ENCODE peak calls at places on chromosome X, in eight cellular contexts. One of them, this sample, is unnamed.
A peak's percentile ranks its signal among the peaks of the same experiment; 100 is the strongest.

GRCh38 chrX:39834600-39834999 is 263.2 kb downstream of the BCOR start:
- ATAC-seq in GM23338: no peak
- ATAC-seq in aorta: no peak
- ATAC-seq in lower lobe of right lung: no peak
- ATAC-seq in pancreas: no peak
- ATAC-seq in heart left ventricle: no peak
- ATAC-seq in upper lobe of left lung: no peak
- ATAC-seq in RWPE2: no peak
- ATAC-seq in this sample: no peak

GRCh38 chrX:10099411-10099810 is 57.4 kb upstream of the CLCN4 start:
- ATAC-seq in GM23338: no peak
- ATAC-seq in upper lobe of left lung: no peak
- ATAC-seq in aorta: peak; percentile 63
- ATAC-seq in heart left ventricle: peak; percentile 64
- ATAC-seq in RWPE2: no peak
- ATAC-seq in lower lobe of right lung: no peak
- ATAC-seq in pancreas: no peak
- ATAC-seq in this sample: peak; percentile 54

GRCh38 chrX:11766487-11766886 is 8.4 kb downstream of the MSL3 start:
- ATAC-seq in heart left ventricle: no peak
- ATAC-seq in lower lobe of right lung: no peak
- ATAC-seq in GM23338: no peak
- ATAC-seq in pancreas: no peak
- ATAC-seq in upper lobe of left lung: no peak
- ATAC-seq in RWPE2: no peak
- ATAC-seq in aorta: no peak
- ATAC-seq in this sample: no peak

GRCh38 chrX:111020283-111020682 is 75.7 kb upstream of the PAK3 start:
- ATAC-seq in GM23338: no peak
- ATAC-seq in upper lobe of left lung: no peak
- ATAC-seq in heart left ventricle: no peak
- ATAC-seq in aorta: no peak
- ATAC-seq in RWPE2: no peak
- ATAC-seq in pancreas: no peak
- ATAC-seq in lower lobe of right lung: no peak
- ATAC-seq in this sample: no peak

GRCh38 chrX:41667631-41668030 is 21.1 kb upstream of the GPR34 start:
- ATAC-seq in aorta: no peak
- ATAC-seq in heart left ventricle: no peak
- ATAC-seq in lower lobe of right lung: no peak
- ATAC-seq in pancreas: no peak
- ATAC-seq in GM23338: no peak
- ATAC-seq in upper lobe of left lung: no peak
- ATAC-seq in RWPE2: no peak
- ATAC-seq in this sample: no peak

GRCh38 chrX:110045988-110046387 is 43.1 kb downstream of the TMEM164 start:
- ATAC-seq in pancreas: peak; percentile 79
- ATAC-seq in upper lobe of left lung: no peak
- ATAC-seq in aorta: no peak
- ATAC-seq in heart left ventricle: peak; percentile 78
- ATAC-seq in GM23338: peak; percentile 78
- ATAC-seq in lower lobe of right lung: no peak
- ATAC-seq in RWPE2: no peak
- ATAC-seq in this sample: no peak

GRCh38 chrX:55710701-55711100 is 6.8 kb upstream of the RRAGB start:
- ATAC-seq in upper lobe of left lung: no peak
- ATAC-seq in RWPE2: peak; percentile 19
- ATAC-seq in GM23338: no peak
- ATAC-seq in heart left ventricle: peak; percentile 50
- ATAC-seq in aorta: peak; percentile 54
- ATAC-seq in lower lobe of right lung: no peak
- ATAC-seq in pancreas: peak; percentile 52
- ATAC-seq in this sample: peak; percentile 60

GRCh38 chrX:45537936-45538335 is 337.3 kb upstream of the DIPK2B start:
- ATAC-seq in heart left ventricle: no peak
- ATAC-seq in upper lobe of left lung: no peak
- ATAC-seq in lower lobe of right lung: no peak
- ATAC-seq in GM23338: no peak
- ATAC-seq in pancreas: no peak
- ATAC-seq in aorta: no peak
- ATAC-seq in RWPE2: no peak
- ATAC-seq in this sample: no peak

GRCh38 chrX:43940811-43941210 is 32.4 kb downstream of the NDP start:
- ATAC-seq in GM23338: peak; percentile 25
- ATAC-seq in RWPE2: peak; percentile 72
- ATAC-seq in lower lobe of right lung: no peak
- ATAC-seq in aorta: no peak
- ATAC-seq in heart left ventricle: no peak
- ATAC-seq in upper lobe of left lung: no peak
- ATAC-seq in pancreas: no peak
- ATAC-seq in this sample: no peak

GRCh38 chrX:95040104-95040503 is 1366.1 kb downstream of the FAM133A start:
- ATAC-seq in pancreas: no peak
- ATAC-seq in aorta: no peak
- ATAC-seq in heart left ventricle: no peak
- ATAC-seq in upper lobe of left lung: no peak
- ATAC-seq in GM23338: no peak
- ATAC-seq in lower lobe of right lung: no peak
- ATAC-seq in RWPE2: no peak
- ATAC-seq in this sample: no peak

GRCh38 chrX:15384304-15384703 is at the start of gene VEGFD:
- ATAC-seq in upper lobe of left lung: no peak
- ATAC-seq in RWPE2: no peak
- ATAC-seq in pancreas: no peak
- ATAC-seq in heart left ventricle: no peak
- ATAC-seq in GM23338: peak; percentile 42
- ATAC-seq in lower lobe of right lung: no peak
- ATAC-seq in aorta: peak; percentile 44
- ATAC-seq in this sample: peak; percentile 51

GRCh38 chrX:97539970-97540519 is 656.3 kb downstream of the RPA4 start:
- ATAC-seq in lower lobe of right lung: no peak
- ATAC-seq in aorta: no peak
- ATAC-seq in pancreas: no peak
- ATAC-seq in heart left ventricle: no peak
- ATAC-seq in GM23338: no peak
- ATAC-seq in upper lobe of left lung: no peak
- ATAC-seq in RWPE2: peak; percentile 38
- ATAC-seq in this sample: no peak

GRCh38 chrX:135389717-135390116 is 32.0 kb upstream of the SMIM10L2A start:
- ATAC-seq in upper lobe of left lung: no peak
- ATAC-seq in RWPE2: peak; percentile 96
- ATAC-seq in aorta: no peak
- ATAC-seq in GM23338: no peak
- ATAC-seq in heart left ventricle: no peak
- ATAC-seq in pancreas: peak; percentile 64
- ATAC-seq in lower lobe of right lung: no peak
- ATAC-seq in this sample: no peak

GRCh38 chrX:23364416-23364815 is 29.8 kb downstream of the PTCHD1 start:
- ATAC-seq in lower lobe of right lung: no peak
- ATAC-seq in upper lobe of left lung: no peak
- ATAC-seq in GM23338: no peak
- ATAC-seq in pancreas: no peak
- ATAC-seq in aorta: no peak
- ATAC-seq in heart left ventricle: no peak
- ATAC-seq in RWPE2: no peak
- ATAC-seq in this sample: no peak

GRCh38 chrX:136179133-136179532 is 31.8 kb downstream of the FHL1 start:
- ATAC-seq in pancreas: no peak
- ATAC-seq in aorta: no peak
- ATAC-seq in RWPE2: no peak
- ATAC-seq in upper lobe of left lung: no peak
- ATAC-seq in heart left ventricle: peak; percentile 52
- ATAC-seq in GM23338: no peak
- ATAC-seq in lower lobe of right lung: no peak
- ATAC-seq in this sample: no peak

DNA sequence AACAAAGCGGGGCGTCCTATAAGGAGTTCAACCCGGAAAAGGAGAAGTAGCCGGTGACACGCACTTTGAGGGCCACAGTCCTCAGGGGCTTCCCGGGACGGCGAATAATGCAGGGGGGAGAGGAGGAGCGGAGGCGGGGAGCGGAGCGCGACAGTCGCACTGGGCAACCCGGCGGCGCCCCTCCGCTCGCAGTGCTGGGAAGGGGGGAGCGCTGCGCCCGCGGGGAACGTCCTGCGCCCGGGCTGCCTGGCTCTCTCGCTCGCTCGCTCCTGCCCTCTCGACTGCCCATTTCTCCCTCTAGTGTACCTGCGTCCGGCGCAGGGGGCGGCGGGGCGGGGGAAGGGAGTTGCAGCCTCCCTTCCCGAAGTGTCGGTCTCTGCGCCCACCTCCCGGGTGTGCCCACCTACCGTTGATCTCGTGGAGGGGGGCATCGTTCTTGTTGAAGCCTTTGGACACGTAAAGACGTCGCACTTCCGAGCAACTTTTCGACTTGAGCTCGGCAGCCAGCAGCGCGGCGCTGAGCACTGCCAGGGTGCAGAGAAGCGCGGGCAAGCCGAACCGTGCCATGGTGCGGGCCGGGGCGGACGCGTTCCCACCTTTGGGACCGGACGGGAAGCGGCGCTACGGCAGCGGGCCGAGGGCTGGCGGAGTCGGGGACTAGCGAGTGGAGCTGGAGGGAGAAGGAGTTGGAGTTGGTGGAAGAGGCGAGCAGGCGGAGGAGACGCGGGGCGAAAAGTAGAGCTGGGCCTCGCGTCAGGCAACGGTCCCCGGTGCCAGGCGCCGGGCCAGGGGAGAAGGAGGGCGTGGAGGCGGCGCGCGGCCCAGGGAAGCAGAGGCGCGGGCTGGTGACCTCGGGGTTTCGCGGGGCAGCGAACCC is 652 bp downstream of the GPC4 start:
- ATAC-seq in aorta: peak; percentile 63
- ATAC-seq in pancreas: peak; percentile 42
- ATAC-seq in heart left ventricle: peak; percentile 52
- ATAC-seq in RWPE2: peak; percentile 46
- ATAC-seq in lower lobe of right lung: peak; percentile 52
- ATAC-seq in upper lobe of left lung: peak; percentile 3
- ATAC-seq in GM23338: peak; percentile 7
- ATAC-seq in this sample: peak; percentile 25
- H3K4me3 ChIP-seq in aorta: peak overlapping the region; percentile 42
- H3K4me3 ChIP-seq in pancreas: peak overlapping the region; percentile 45
- H3K4me3 ChIP-seq in heart left ventricle: peak overlapping the region; percentile 15
- H3K4me3 ChIP-seq in RWPE2: peak overlapping the region; percentile 33
- H3K4me3 ChIP-seq in lower lobe of right lung: peak overlapping the region; percentile 62
- H3K4me3 ChIP-seq in upper lobe of left lung: peak overlapping the region; percentile 20
- H3K4me3 ChIP-seq in GM23338: peak overlapping the region; percentile 78
- H3K4me3 ChIP-seq in this sample: peak overlapping the region; percentile 94

GRCh38 chrX:101398694-101399093 is 7.9 kb downstream of the RPL36A start:
- ATAC-seq in lower lobe of right lung: no peak
- ATAC-seq in upper lobe of left lung: no peak
- ATAC-seq in RWPE2: no peak
- ATAC-seq in GM23338: no peak
- ATAC-seq in heart left ventricle: no peak
- ATAC-seq in aorta: no peak
- ATAC-seq in pancreas: no peak
- ATAC-seq in this sample: no peak
- H3K36me3 ChIP-seq in lower lobe of right lung: peaks cover 31% of the 10 kb centered on the region
- H3K36me3 ChIP-seq in upper lobe of left lung: peaks cover 21% of the 10 kb centered on the region
- H3K36me3 ChIP-seq in RWPE2: peaks cover 25% of the 10 kb centered on the region
- H3K36me3 ChIP-seq in GM23338: peaks cover 13% of the 10 kb centered on the region
- H3K36me3 ChIP-seq in heart left ventricle: no peaks in the 10 kb centered on the region
- H3K36me3 ChIP-seq in aorta: no peaks in the 10 kb centered on the region
- H3K36me3 ChIP-seq in pancreas: no peaks in the 10 kb centered on the region
- H3K36me3 ChIP-seq in this sample: peaks cover 31% of the 10 kb centered on the region

GRCh38 chrX:143615851-143616250 is 20.1 kb downstream of the SLITRK4 start:
- ATAC-seq in aorta: no peak
- ATAC-seq in GM23338: no peak
- ATAC-seq in lower lobe of right lung: no peak
- ATAC-seq in upper lobe of left lung: no peak
- ATAC-seq in pancreas: no peak
- ATAC-seq in heart left ventricle: no peak
- ATAC-seq in RWPE2: no peak
- ATAC-seq in this sample: no peak
- H3K4me3 ChIP-seq in aorta: no peak overlapping the region
- H3K4me3 ChIP-seq in GM23338: no peak overlapping the region
- H3K4me3 ChIP-seq in lower lobe of right lung: no peak overlapping the region
- H3K4me3 ChIP-seq in upper lobe of left lung: no peak overlapping the region
- H3K4me3 ChIP-seq in pancreas: no peak overlapping the region
- H3K4me3 ChIP-seq in heart left ventricle: no peak overlapping the region
- H3K4me3 ChIP-seq in RWPE2: no peak overlapping the region
- H3K4me3 ChIP-seq in this sample: no peak overlapping the region

GRCh38 chrX:13752141-13752540 is 17.6 kb downstream of the OFD1 start:
- ATAC-seq in pancreas: no peak
- ATAC-seq in GM23338: no peak
- ATAC-seq in heart left ventricle: no peak
- ATAC-seq in aorta: no peak
- ATAC-seq in upper lobe of left lung: no peak
- ATAC-seq in lower lobe of right lung: no peak
- ATAC-seq in RWPE2: peak; percentile 19
- ATAC-seq in this sample: no peak

GRCh38 chrX:13752646-13753045 is 18.1 kb downstream of the OFD1 start:
- ATAC-seq in pancreas: peak; percentile 32
- ATAC-seq in aorta: no peak
- ATAC-seq in RWPE2: no peak
- ATAC-seq in upper lobe of left lung: no peak
- ATAC-seq in lower lobe of right lung: no peak
- ATAC-seq in GM23338: no peak
- ATAC-seq in heart left ventricle: no peak
- ATAC-seq in this sample: no peak

GRCh38 chrX:13750204-13750603 is 15.7 kb downstream of the OFD1 start:
- ATAC-seq in RWPE2: peak; percentile 67
- ATAC-seq in GM23338: peak; percentile 65
- ATAC-seq in aorta: no peak
- ATAC-seq in heart left ventricle: no peak
- ATAC-seq in pancreas: peak; percentile 77
- ATAC-seq in lower lobe of right lung: no peak
- ATAC-seq in upper lobe of left lung: no peak
- ATAC-seq in this sample: peak; percentile 50

GRCh38 chrX:13748486-13748885 is 13.9 kb downstream of the OFD1 start:
- ATAC-seq in lower lobe of right lung: no peak
- ATAC-seq in heart left ventricle: no peak
- ATAC-seq in aorta: no peak
- ATAC-seq in RWPE2: no peak
- ATAC-seq in pancreas: no peak
- ATAC-seq in upper lobe of left lung: no peak
- ATAC-seq in GM23338: no peak
- ATAC-seq in this sample: no peak

DNA sequence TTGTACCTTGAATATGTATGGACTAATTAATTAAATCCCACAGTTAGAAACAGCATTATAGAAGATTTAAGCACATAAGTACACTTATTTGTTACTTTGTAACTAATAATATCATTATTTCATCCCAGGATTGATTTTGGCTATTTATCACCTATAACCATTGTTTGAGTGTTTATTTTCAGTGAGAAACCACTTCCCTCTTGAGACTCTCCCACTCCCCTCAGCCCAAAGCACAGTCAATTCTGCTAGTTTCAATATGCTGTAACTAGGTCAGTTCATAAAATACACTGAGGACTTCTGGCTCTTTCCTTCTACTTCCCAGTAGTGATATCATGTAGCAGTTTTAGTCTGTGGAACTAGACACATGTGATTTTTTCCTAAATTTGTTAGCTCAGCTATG is 16.3 kb downstream of the OFD1 start:
- ATAC-seq in pancreas: no peak
- ATAC-seq in RWPE2: no peak
- ATAC-seq in upper lobe of left lung: no peak
- ATAC-seq in heart left ventricle: no peak
- ATAC-seq in aorta: no peak
- ATAC-seq in lower lobe of right lung: no peak
- ATAC-seq in GM23338: no peak
- ATAC-seq in this sample: no peak
- H3K36me3 ChIP-seq in pancreas: no peaks in the 10 kb centered on the region
- H3K36me3 ChIP-seq in RWPE2: peaks cover 25% of the 10 kb centered on the region
- H3K36me3 ChIP-seq in upper lobe of left lung: peaks cover 31% of the 10 kb centered on the region
- H3K36me3 ChIP-seq in heart left ventricle: no peaks in the 10 kb centered on the region
- H3K36me3 ChIP-seq in aorta: no peaks in the 10 kb centered on the region
- H3K36me3 ChIP-seq in lower lobe of right lung: peaks cover 30% of the 10 kb centered on the region
- H3K36me3 ChIP-seq in GM23338: peaks cover 7% of the 10 kb centered on the region
- H3K36me3 ChIP-seq in this sample: no peaks in the 10 kb centered on the region

GRCh38 chrX:19121898-19122640 is at the start of gene ADGRG2:
- ATAC-seq in lower lobe of right lung: peak; percentile 68
- ATAC-seq in pancreas: peak; percentile 81
- ATAC-seq in aorta: peak; percentile 68
- ATAC-seq in heart left ventricle: peak; percentile 55
- ATAC-seq in RWPE2: peak; percentile 71
- ATAC-seq in GM23338: peak; percentile 79
- ATAC-seq in upper lobe of left lung: no peak
- ATAC-seq in this sample: peak; percentile 64
- H3K4me3 ChIP-seq in lower lobe of right lung: peak within 1 kb of the TSS; percentile 52
- H3K4me3 ChIP-seq in pancreas: peak within 1 kb of the TSS; percentile 12
- H3K4me3 ChIP-seq in aorta: peak within 1 kb of the TSS; percentile 47
- H3K4me3 ChIP-seq in heart left ventricle: peak within 1 kb of the TSS; percentile 26
- H3K4me3 ChIP-seq in RWPE2: peak within 1 kb of the TSS; percentile 44
- H3K4me3 ChIP-seq in GM23338: peak within 1 kb of the TSS; percentile 62
- H3K4me3 ChIP-seq in upper lobe of left lung: peak within 1 kb of the TSS; percentile 0
- H3K4me3 ChIP-seq in this sample: peak within 1 kb of the TSS; percentile 36

This sample was measured in gastroesophageal sphincter.